ENCODE peak calls at places on chromosomes 11 and 22, in seven cellular contexts. T is KBM-7; D is CD8-positive, alpha-beta T cell; J is fibroblast of the aortic adventitia; L is astrocyte of the cerebellum; E is A549; K is naive thymus-derived CD4-positive, alpha-beta T cell. U is an unnamed sample.

GRCh38 chr22:24841261-24841660 is 35.2 kb downstream of the SGSM1 start:
- DNase-seq in T (no peak), D (no peak), J (no peak), L (no peak), E (no peak), K (no peak), U (no peak)

GRCh38 chr11:110935018-110935640 is 222.9 kb upstream of the ARHGAP20 start:
- DNase-seq in T (no peak), D (no peak), J (no peak), L (no peak), E (no peak), K (no peak), U (no peak)

GRCh38 chr22:20086101-20086599 is 6.1 kb downstream of the DGCR8 start:
- DNase-seq in T (no peak), D (no peak), J (no peak), L (no peak), E (no peak), K (no peak), U (no peak)

GRCh38 chr11:15967966-15968365 is 388.4 kb downstream of the SOX6 start:
- DNase-seq in T (no peak), D (no peak), J (peak; percentile 73), L (no peak), E (no peak), K (no peak), U (no peak)

GRCh38 chr22:50218153-50218995 is 17.6 kb downstream of the SELENOO start:
- DNase-seq in T (no peak), D (peak; percentile 20), J (no peak), L (no peak), E (no peak), K (no peak), U (no peak)

GRCh38 chr11:2655320-2655719 is 44.5 kb downstream of the KCNQ1OT1 start:
- DNase-seq in T (no peak), D (no peak), J (no peak), L (no peak), E (no peak), K (no peak), U (no peak)

GRCh38 chr11:9895016-9895415 is 231.1 kb downstream of the SWAP70 start:
- DNase-seq in T (no peak), D (no peak), J (no peak), L (no peak), E (no peak), K (no peak), U (no peak)

GRCh38 chr11:1224491-1225385 is 1.9 kb downstream of the MUC5B start:
- DNase-seq in T (no peak), D (peak; percentile 10), J (no peak), L (no peak), E (no peak), K (no peak), U (no peak)

GRCh38 chr22:25750569-25751173 is 8.7 kb downstream of the MYO18B start:
- DNase-seq in T (no peak), D (no peak), J (no peak), L (no peak), E (no peak), K (no peak), U (no peak)

GRCh38 chr11:77195071-77195705 is 67.1 kb downstream of the MYO7A start:
- DNase-seq in T (no peak), D (no peak), J (no peak), L (no peak), E (no peak), K (no peak), U (no peak)

GRCh38 chr11:84247931-84248330 is 961.8 kb upstream of the CCDC90B start:
- DNase-seq in T (no peak), D (no peak), J (peak; percentile 22), L (peak; percentile 22), E (no peak), K (no peak), U (no peak)

GRCh38 chr11:407651-408080 is 7.1 kb downstream of the SIGIRR start:
- DNase-seq in T (no peak), D (peak; percentile 49), J (no peak), L (no peak), E (no peak), K (no peak), U (no peak)

GRCh38 chr11:46465683-46466082 is 74.1 kb upstream of the CHRM4 start:
- DNase-seq in T (no peak), D (no peak), J (no peak), L (no peak), E (no peak), K (no peak), U (no peak)

GRCh38 chr11:64654958-64655541 is 64.0 kb downstream of the SLC22A12 start:
- DNase-seq in T (peak; percentile 83), D (no peak), J (no peak), L (no peak), E (no peak), K (no peak), U (no peak)

GRCh38 chr11:41301023-41301422 is 158.4 kb downstream of the LRRC4C start:
- DNase-seq in T (no peak), D (no peak), J (no peak), L (peak; percentile 57), E (no peak), K (no peak), U (no peak)

GRCh38 chr22:25402501-25403283 is 161.8 kb upstream of the GRK3 start:
- DNase-seq in T (peak; percentile 15), D (no peak), J (peak; percentile 44), L (peak; percentile 40), E (no peak), K (no peak), U (no peak)

GRCh38 chr11:77154381-77155081 is 26.5 kb downstream of the MYO7A start:
- DNase-seq in T (no peak), D (no peak), J (no peak), L (no peak), E (no peak), K (no peak), U (no peak)

GRCh38 chr11:30585892-30586250 is 282 bp downstream of the MPPED2 start:
- DNase-seq in T (peak; percentile 4), D (no peak), J (no peak), L (no peak), E (no peak), K (no peak), U (no peak)

GRCh38 chr11:62398011-62398994 is 20.5 kb upstream of the SCGB1A1 start:
- DNase-seq in T (no peak), D (no peak), J (peak; percentile 92), L (no peak), E (peak; percentile 53), K (no peak), U (no peak)

U was measured in neural crest cell.